ENCODE peak calls at places on chromosome 22, in five cellular contexts. U is stomach, B is SK-N-SH, F is choroid plexus epithelial cell, R is coronary artery. J is an unnamed sample.

GRCh38 chr22:39384750-39385480 is 14.7 kb upstream of the TAB1 start:
- DNase-seq in R (no peak), F (peak; percentile 50), B (peak; percentile 37), U (no peak), J (no peak)

GRCh38 chr22:32839776-32840571 is 38.5 kb downstream of the TIMP3 start:
- DNase-seq in R (no peak), U (no peak), B (peak; percentile 33), F (peak; percentile 56), J (no peak)

GRCh38 chr22:45413013-45413367 is 409 bp downstream of the SMC1B start:
- DNase-seq in R (no peak), U (no peak), F (no peak), B (no peak), J (no peak)

GRCh38 chr22:22823126-22823804 is 64.4 kb upstream of the IGLL5 start:
- DNase-seq in U (no peak), F (no peak), B (no peak), R (no peak), J (no peak)

GRCh38 chr22:48803171-48803992 is 1024.3 kb downstream of the BRD1 start:
- DNase-seq in F (no peak), U (no peak), R (peak; percentile 62), B (no peak), J (no peak)

GRCh38 chr22:50526849-50527801 is 1.7 kb upstream of the SCO2 start:
- DNase-seq in B (peak; percentile 77), R (peak; percentile 80), F (no peak), U (peak; percentile 72), J (no peak)

GRCh38 chr22:20979243-20979809 is 2.8 kb upstream of the LZTR1 start:
- DNase-seq in U (peak; percentile 67), F (peak; percentile 90), R (no peak), B (peak; percentile 70), J (no peak)

GRCh38 chr22:50319503-50319951 is 7.3 kb downstream of the DENND6B start:
- DNase-seq in F (no peak), R (no peak), B (no peak), U (no peak), J (no peak)

GRCh38 chr22:50060441-50061140 is 2.5 kb upstream of the TTLL8 start:
- DNase-seq in F (no peak), U (no peak), R (no peak), B (no peak), J (no peak)

GRCh38 chr22:37802310-37803194 is 5.2 kb upstream of the GCAT start:
- DNase-seq in R (no peak), B (peak; percentile 92), U (peak; percentile 60), F (peak; percentile 60), J (no peak)

GRCh38 chr22:19216579-19216978 is 38.0 kb upstream of the SLC25A1 start:
- DNase-seq in R (no peak), F (no peak), B (no peak), U (no peak), J (no peak)

GRCh38 chr22:23231471-23232093 is 51.3 kb downstream of the BCR start:
- DNase-seq in U (no peak), B (no peak), R (no peak), F (no peak), J (no peak)

GRCh38 chr22:31846161-31847115 is 92.6 kb downstream of the DEPDC5 start:
- DNase-seq in R (no peak), B (peak; percentile 25), U (no peak), F (peak; percentile 83), J (no peak)

GRCh38 chr22:50733521-50734342 is 4.3 kb upstream of the ACR start:
- DNase-seq in B (peak; percentile 84), F (peak; percentile 33), U (no peak), R (no peak), J (peak; percentile 72)

GRCh38 chr22:24434472-24435322 is 7.3 kb downstream of the ADORA2A start:
- DNase-seq in B (peak; percentile 17), U (peak; percentile 51), F (peak; percentile 82), R (peak; percentile 73), J (no peak)

GRCh38 chr22:39351689-39352214 is 2.0 kb downstream of the SYNGR1 start:
- DNase-seq in F (peak; percentile 66), B (no peak), U (no peak), R (no peak), J (no peak)

GRCh38 chr22:39514373-39514973 is 5.9 kb upstream of the ATF4 start:
- DNase-seq in R (peak; percentile 73), F (peak; percentile 62), U (peak; percentile 71), B (peak; percentile 47), J (no peak)

GRCh38 chr22:27512283-27512761 is 289.2 kb downstream of the MN1 start:
- DNase-seq in U (peak; percentile 79), F (peak; percentile 95), R (peak; percentile 96), B (no peak), J (no peak)

GRCh38 chr22:20128902-20129746 is 2.5 kb upstream of the ZDHHC8 start:
- DNase-seq in U (peak; percentile 37), R (no peak), B (no peak), F (peak; percentile 60), J (no peak)

GRCh38 chr22:27393371-27393770 is 408.2 kb downstream of the MN1 start:
- DNase-seq in R (no peak), U (no peak), B (no peak), F (no peak), J (no peak)

GRCh38 chr22:42060489-42060888 is 10.1 kb downstream of the NAGA start:
- DNase-seq in R (no peak), F (no peak), U (no peak), B (no peak), J (peak; percentile 62)
- TF ChIP-seq CTCF in R (no peak), F (no peak), U (no peak), B (no peak), J (no peak)

GRCh38 chr22:30175743-30176288 is 70.7 kb downstream of the LIF start:
- DNase-seq in R (no peak), B (no peak), F (no peak), U (no peak), J (no peak)

GRCh38 chr22:30181459-30182353 is 64.9 kb downstream of the LIF start:
- DNase-seq in R (no peak), B (no peak), F (no peak), U (no peak), J (no peak)

GRCh38 chr22:30180616-30181015 is 65.9 kb downstream of the LIF start:
- DNase-seq in F (no peak), B (no peak), R (no peak), U (no peak), J (no peak)

GRCh38 chr22:30176431-30176830 is 70.1 kb downstream of the LIF start:
- DNase-seq in F (no peak), B (no peak), R (no peak), U (no peak), J (no peak)

GRCh38 chr22:30178180-30179126 is 68.1 kb downstream of the LIF start:
- DNase-seq in U (no peak), R (no peak), F (no peak), B (no peak), J (no peak)
- TF ChIP-seq CTCF in U (no peak), R (no peak), F (peak; percentile 41), B (peak; percentile 8), J (peak; percentile 24)

GRCh38 chr22:17890892-17891291 is 116.6 kb upstream of the BID start:
- DNase-seq in R (no peak), B (no peak), F (no peak), U (no peak), J (no peak)

GRCh38 chr22:17891427-17892167 is 117.3 kb upstream of the BID start:
- DNase-seq in U (no peak), F (no peak), R (no peak), B (peak; percentile 62), J (no peak)

GRCh38 chr22:17890245-17890671 is 116.0 kb upstream of the BID start:
- DNase-seq in R (no peak), U (no peak), F (no peak), B (no peak), J (no peak)

GRCh38 chr22:17888439-17888838 is 114.2 kb upstream of the BID start:
- DNase-seq in F (no peak), U (no peak), B (no peak), R (no peak), J (no peak)

DNA sequence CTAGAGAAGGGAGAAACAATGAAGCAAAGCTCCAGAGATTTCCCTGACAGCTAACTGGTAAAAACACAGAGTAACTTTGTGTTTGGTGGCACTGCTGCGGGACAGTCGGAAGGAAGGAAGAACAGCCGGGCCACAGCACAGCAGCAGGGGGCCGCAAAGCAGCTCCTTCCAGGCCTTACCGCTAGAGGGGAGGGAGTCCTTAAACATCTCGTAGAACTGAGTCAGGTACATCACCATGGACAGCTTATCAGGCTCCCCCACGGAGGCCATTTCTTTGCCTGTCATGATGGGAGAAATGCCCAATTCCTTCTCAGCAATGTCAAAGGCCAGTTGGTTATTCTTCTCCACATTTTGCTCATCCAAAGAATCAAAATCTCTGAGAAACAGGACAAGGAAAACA is 114.6 kb upstream of the BID start:
- DNase-seq in B (no peak), R (no peak), F (peak; percentile 71), U (no peak), J (no peak)
- TF ChIP-seq CTCF in B (no peak), R (no peak), F (peak; percentile 79), U (no peak), J (peak; percentile 53)

DNA sequence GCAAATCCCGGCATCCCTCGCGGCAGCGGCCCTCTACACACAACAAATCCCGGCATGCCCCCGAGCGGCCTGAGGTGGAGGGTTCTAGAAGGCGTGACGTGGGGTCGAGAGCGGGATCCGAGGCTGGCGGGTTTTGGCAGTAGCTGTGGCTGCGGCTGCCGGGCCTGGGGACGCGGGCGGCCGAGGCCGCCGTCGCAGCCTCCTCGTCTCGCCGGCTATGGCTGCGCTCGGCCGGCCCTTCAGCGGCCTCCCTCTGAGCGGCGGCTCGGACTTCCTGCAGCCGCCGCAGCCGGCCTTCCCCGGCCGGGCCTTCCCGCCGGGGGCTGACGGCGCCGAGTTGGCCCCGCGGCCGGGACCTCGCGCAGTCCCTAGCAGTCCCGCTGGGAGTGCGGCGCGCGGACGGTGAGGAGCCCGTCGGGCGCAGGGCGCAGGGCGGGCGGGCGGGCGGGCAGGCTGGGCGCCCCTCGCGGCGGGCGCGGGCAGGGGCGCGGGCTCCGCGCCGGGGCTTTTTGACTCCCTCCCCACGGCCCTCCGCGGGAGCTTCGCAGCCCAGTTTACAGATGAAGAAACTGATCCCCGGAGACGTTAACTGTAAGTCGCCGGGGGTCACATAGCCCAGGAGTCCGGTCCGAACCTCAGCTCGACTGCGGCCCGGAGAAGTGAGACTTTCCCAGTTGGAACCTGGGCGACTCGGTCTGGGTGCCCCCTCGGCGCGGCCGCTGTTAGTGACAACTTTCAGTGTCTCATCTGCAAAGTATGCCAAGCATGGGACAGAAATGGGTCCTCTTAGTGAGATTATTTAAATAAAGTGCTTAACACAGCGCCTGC is at the start of gene CCDC117:
- DNase-seq in R (peak; percentile 93), U (peak; percentile 94), B (peak; percentile 95), F (peak; percentile 97), J (peak; percentile 97)
- TF ChIP-seq CTCF in R (no peak), U (no peak), B (no peak), F (no peak), J (peak; percentile 10)